ENCODE peak calls at places on chromosomes 4 and X, in eight cellular contexts. A is Peyer's patch; J is activated CD8-positive, alpha-beta T cell treated with anti-CD3 and anti-CD28 coated beads for 36 hours; L is endothelial cell; X is colonic mucosa; G is AG10803; O is endodermal cell; D is type B pancreatic cell. Y is an unnamed sample.

GRCh38 chrX:41265615-41266014 is 68.3 kb upstream of the DDX3X start:
- DNase-seq in L (no peak), J (peak; percentile 81), G (peak; percentile 80), O (no peak), A (peak; percentile 53), X (no peak), D (no peak), Y (no peak)

GRCh38 chr4:70778888-70779422 is 57.2 kb downstream of the RUFY3 start:
- DNase-seq in D (no peak), L (no peak), X (no peak), J (no peak), G (no peak), O (no peak), A (no peak), Y (no peak)

GRCh38 chr4:153257966-153258365 is 53.7 kb downstream of the TRIM2 start:
- DNase-seq in X (no peak), D (no peak), L (no peak), A (no peak), O (peak; percentile 57), J (no peak), G (no peak), Y (no peak)

GRCh38 chrX:83916525-83916924 is 55.6 kb downstream of the CYLC1 start:
- DNase-seq in O (peak; percentile 67), X (no peak), J (peak; percentile 0), L (peak; percentile 24), A (no peak), D (no peak), G (peak; percentile 2), Y (peak; percentile 5)

GRCh38 chr4:101346312-101346561 is 1.1 kb downstream of the PPP3CA start:
- DNase-seq in G (no peak), O (no peak), A (peak; percentile 74), D (no peak), X (peak; percentile 62), L (no peak), J (no peak), Y (peak; percentile 65)

GRCh38 chrX:101229155-101229554 is 9.6 kb downstream of the DRP2 start:
- DNase-seq in D (no peak), G (peak; percentile 59), X (no peak), A (no peak), J (no peak), L (no peak), O (no peak), Y (no peak)

GRCh38 chrX:13235930-13236329 is 83.9 kb downstream of the ATXN3L start:
- DNase-seq in O (no peak), D (no peak), A (no peak), G (no peak), X (no peak), L (no peak), J (no peak), Y (no peak)

GRCh38 chr4:165208741-165209388 is 1.5 kb downstream of the KLHL2 start:
- DNase-seq in D (no peak), G (no peak), J (peak; percentile 69), X (no peak), O (no peak), A (no peak), L (no peak), Y (no peak)

GRCh38 chr4:80239480-80239879 is 27.0 kb upstream of the FGF5 start:
- DNase-seq in A (no peak), O (no peak), D (no peak), X (no peak), G (peak; percentile 73), L (no peak), J (no peak), Y (no peak)

GRCh38 chr4:98627883-98628282 is 30.5 kb downstream of the TSPAN5 start:
- DNase-seq in A (no peak), J (no peak), L (no peak), O (no peak), D (no peak), G (peak; percentile 76), X (no peak), Y (no peak)

GRCh38 chr4:76665139-76665538 is 230.1 kb downstream of the SHROOM3 start:
- DNase-seq in D (no peak), L (no peak), X (peak; percentile 96), A (peak; percentile 90), G (peak; percentile 69), O (no peak), J (no peak), Y (no peak)

GRCh38 chr4:157806176-157806575 is 366.6 kb downstream of the GASK1B start:
- DNase-seq in X (no peak), L (no peak), D (no peak), G (no peak), J (no peak), A (no peak), O (no peak), Y (no peak)

GRCh38 chrX:115562492-115562872 is 1.5 kb downstream of the PLS3 start:
- DNase-seq in D (no peak), A (no peak), X (peak; percentile 19), J (no peak), L (no peak), O (no peak), G (peak; percentile 50), Y (no peak)

GRCh38 chr4:26431461-26432165 is 58.7 kb downstream of the CCKAR start:
- DNase-seq in D (no peak), G (no peak), L (no peak), O (no peak), A (no peak), X (no peak), J (no peak), Y (no peak)

GRCh38 chrX:15602761-15603160 is 2.0 kb upstream of the ACE2 start:
- DNase-seq in A (no peak), O (no peak), X (no peak), G (no peak), J (no peak), D (no peak), L (no peak), Y (no peak)

GRCh38 chr4:189022441-189023035 is 883.3 kb downstream of the TRIML1 start:
- DNase-seq in G (peak; percentile 48), L (no peak), J (no peak), D (no peak), O (no peak), A (no peak), X (no peak), Y (no peak)

GRCh38 chr4:85127653-85128052 is 161.2 kb upstream of the WDFY3 start:
- DNase-seq in L (peak; percentile 38), A (no peak), O (peak; percentile 92), D (no peak), J (peak; percentile 1), X (no peak), G (peak; percentile 16), Y (peak; percentile 34)

GRCh38 chrX:123188081-123188480 is 4.0 kb downstream of the GRIA3 start:
- DNase-seq in D (no peak), X (no peak), L (no peak), A (no peak), J (no peak), O (no peak), G (peak; percentile 82), Y (no peak)

GRCh38 chrX:11791090-11791489 is 33.1 kb downstream of the MSL3 start:
- DNase-seq in G (no peak), D (no peak), O (no peak), A (no peak), L (no peak), J (peak; percentile 46), X (no peak), Y (no peak)

GRCh38 chr4:73451978-73452747 is 16.1 kb downstream of the AFP start:
- DNase-seq in X (no peak), L (no peak), G (peak; percentile 50), O (no peak), J (no peak), A (no peak), D (no peak), Y (no peak)

GRCh38 chrX:46040001-46040400 is 505.2 kb downstream of the ZNF674 start:
- DNase-seq in J (no peak), G (no peak), A (no peak), X (no peak), D (no peak), O (no peak), L (no peak), Y (no peak)

GRCh38 chr4:4836044-4836443 is 23.4 kb upstream of the MSX1 start:
- DNase-seq in X (no peak), D (no peak), L (no peak), G (no peak), J (no peak), O (peak; percentile 39), A (no peak), Y (no peak)
- TF ChIP-seq CTCF in X (no peak), D (peak; percentile 23), L (no peak), G (no peak), J (no peak), O (peak; percentile 23), A (no peak), Y (no peak)

GRCh38 chrX:109390556-109390955 is 91.3 kb downstream of the GUCY2F start:
- DNase-seq in G (no peak), A (no peak), L (no peak), D (no peak), O (peak; percentile 24), J (no peak), X (no peak), Y (no peak)

GRCh38 chrX:109389917-109390316 is 92.0 kb downstream of the GUCY2F start:
- DNase-seq in J (no peak), D (no peak), L (no peak), G (no peak), A (no peak), O (peak; percentile 59), X (no peak), Y (no peak)

GRCh38 chrX:109382332-109382731 is 99.6 kb downstream of the GUCY2F start:
- DNase-seq in D (no peak), O (no peak), J (no peak), G (no peak), A (no peak), X (no peak), L (no peak), Y (no peak)

DNA sequence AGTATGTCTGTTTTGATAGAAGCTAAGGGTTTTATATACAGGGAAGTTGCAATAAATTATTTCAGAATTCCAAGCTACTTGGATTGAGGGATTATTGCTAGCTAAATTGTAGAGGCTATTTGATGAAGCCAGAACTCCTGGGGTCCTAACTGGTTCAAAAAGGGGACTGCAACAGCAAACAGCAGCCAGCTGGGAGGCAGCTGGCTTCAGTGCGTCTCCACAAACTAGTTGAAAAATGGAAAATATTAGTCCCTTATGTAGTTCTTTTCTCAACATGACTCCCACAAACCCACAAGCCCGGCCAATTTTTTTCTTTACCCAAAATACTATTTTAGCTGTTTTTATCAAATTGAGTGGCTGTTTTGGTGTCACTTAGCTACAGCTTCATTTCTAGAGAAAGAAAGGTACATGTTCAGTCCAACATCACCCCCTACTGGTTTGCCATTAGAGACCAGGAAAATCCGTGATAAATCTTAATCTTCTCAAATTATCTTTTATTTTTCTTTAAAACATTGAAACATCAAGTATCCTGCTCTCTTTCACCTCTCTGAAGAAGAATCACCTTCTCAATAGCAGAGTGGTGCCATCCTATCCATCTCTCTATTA is 97.2 kb downstream of the GUCY2F start:
- DNase-seq in D (no peak), A (no peak), G (peak; percentile 21), X (no peak), O (no peak), L (peak; percentile 6), J (no peak), Y (no peak)
- TF ChIP-seq CTCF in D (peak; percentile 85), A (peak; percentile 56), G (peak; percentile 51), X (no peak), O (peak; percentile 92), L (peak; percentile 54), J (no peak), Y (peak; percentile 52)

GRCh38 chr4:40046311-40046980 is 10.2 kb upstream of the N4BP2 start:
- DNase-seq in J (peak; percentile 83), G (peak; percentile 46), L (no peak), A (no peak), O (no peak), X (peak; percentile 78), D (no peak), Y (no peak)
- TF ChIP-seq CTCF in J (no peak), G (no peak), L (no peak), A (no peak), O (peak; percentile 42), X (no peak), D (no peak), Y (no peak)

GRCh38 chr4:127124919-127125318 is 507.8 kb upstream of the INTU start:
- DNase-seq in L (no peak), D (no peak), X (no peak), O (no peak), A (no peak), G (peak; percentile 24), J (no peak), Y (no peak)
- TF ChIP-seq CTCF in L (no peak), D (peak; percentile 30), X (no peak), O (peak; percentile 51), A (no peak), G (peak; percentile 50), J (no peak), Y (no peak)